ENCODE peak calls at places on chromosomes 13 and 19, in nine cellular contexts. One of them, this sample, is unnamed.
A peak's percentile ranks its signal among the peaks of the same experiment; 100 is the strongest.

GRCh38 chr13:77952737-77953136 is 34.1 kb upstream of the EDNRB start:
- DNase-seq in heart right ventricle: no peak
- DNase-seq in HFF-Myc: no peak
- DNase-seq in Caco-2: no peak
- DNase-seq in neural progenitor cell: no peak
- DNase-seq in AG04449: no peak
- DNase-seq in suprapubic skin: no peak
- DNase-seq in heart left ventricle: no peak
- DNase-seq in stomach: no peak
- DNase-seq in this sample: no peak

GRCh38 chr13:99922631-99923404 is 48.7 kb downstream of the ZIC5 start:
- DNase-seq in heart right ventricle: no peak
- DNase-seq in HFF-Myc: no peak
- DNase-seq in Caco-2: no peak
- DNase-seq in neural progenitor cell: no peak
- DNase-seq in AG04449: no peak
- DNase-seq in suprapubic skin: no peak
- DNase-seq in heart left ventricle: no peak
- DNase-seq in stomach: peak; percentile 78
- DNase-seq in this sample: no peak

GRCh38 chr19:55259540-55260210 is 858 bp upstream of the PPP6R1 start:
- DNase-seq in heart right ventricle: no peak
- DNase-seq in HFF-Myc: no peak
- DNase-seq in Caco-2: no peak
- DNase-seq in neural progenitor cell: no peak
- DNase-seq in AG04449: no peak
- DNase-seq in suprapubic skin: no peak
- DNase-seq in heart left ventricle: peak; percentile 47
- DNase-seq in stomach: no peak
- DNase-seq in this sample: peak; percentile 25

GRCh38 chr13:35994131-35994966 is 136.8 kb downstream of the DCLK1 start:
- DNase-seq in heart right ventricle: peak; percentile 33
- DNase-seq in HFF-Myc: peak; percentile 6
- DNase-seq in Caco-2: no peak
- DNase-seq in neural progenitor cell: no peak
- DNase-seq in AG04449: peak; percentile 84
- DNase-seq in suprapubic skin: no peak
- DNase-seq in heart left ventricle: peak; percentile 72
- DNase-seq in stomach: no peak
- DNase-seq in this sample: no peak

GRCh38 chr19:42360787-42361544 is 29.1 kb downstream of the CNFN start:
- DNase-seq in heart right ventricle: no peak
- DNase-seq in HFF-Myc: no peak
- DNase-seq in Caco-2: no peak
- DNase-seq in neural progenitor cell: peak; percentile 80
- DNase-seq in AG04449: no peak
- DNase-seq in suprapubic skin: no peak
- DNase-seq in heart left ventricle: no peak
- DNase-seq in stomach: no peak
- DNase-seq in this sample: no peak

GRCh38 chr19:347946-348861 is 3.6 kb upstream of the MIER2 start:
- DNase-seq in heart right ventricle: no peak
- DNase-seq in HFF-Myc: no peak
- DNase-seq in Caco-2: peak; percentile 17
- DNase-seq in neural progenitor cell: peak; percentile 31
- DNase-seq in AG04449: no peak
- DNase-seq in suprapubic skin: peak; percentile 45
- DNase-seq in heart left ventricle: no peak
- DNase-seq in stomach: no peak
- DNase-seq in this sample: no peak

GRCh38 chr19:1065606-1066109 is 1.3 kb upstream of the ARHGAP45 start:
- DNase-seq in heart right ventricle: no peak
- DNase-seq in HFF-Myc: no peak
- DNase-seq in Caco-2: peak; percentile 92
- DNase-seq in neural progenitor cell: no peak
- DNase-seq in AG04449: no peak
- DNase-seq in suprapubic skin: no peak
- DNase-seq in heart left ventricle: no peak
- DNase-seq in stomach: no peak
- DNase-seq in this sample: no peak

GRCh38 chr19:39845621-39846175 is 481 bp downstream of the FBL start:
- DNase-seq in heart right ventricle: no peak
- DNase-seq in HFF-Myc: no peak
- DNase-seq in Caco-2: no peak
- DNase-seq in neural progenitor cell: peak; percentile 61
- DNase-seq in AG04449: no peak
- DNase-seq in suprapubic skin: no peak
- DNase-seq in heart left ventricle: peak; percentile 36
- DNase-seq in stomach: no peak
- DNase-seq in this sample: no peak

GRCh38 chr19:53870485-53870844 is 2.8 kb downstream of the MYADM start:
- DNase-seq in heart right ventricle: no peak
- DNase-seq in HFF-Myc: no peak
- DNase-seq in Caco-2: no peak
- DNase-seq in neural progenitor cell: peak; percentile 63
- DNase-seq in AG04449: no peak
- DNase-seq in suprapubic skin: peak; percentile 72
- DNase-seq in heart left ventricle: no peak
- DNase-seq in stomach: peak; percentile 60
- DNase-seq in this sample: no peak

GRCh38 chr13:113586661-113587479 is 2.3 kb downstream of the TFDP1 start:
- DNase-seq in heart right ventricle: no peak
- DNase-seq in HFF-Myc: no peak
- DNase-seq in Caco-2: peak; percentile 30
- DNase-seq in neural progenitor cell: no peak
- DNase-seq in AG04449: no peak
- DNase-seq in suprapubic skin: peak; percentile 38
- DNase-seq in heart left ventricle: no peak
- DNase-seq in stomach: peak; percentile 21
- DNase-seq in this sample: no peak

GRCh38 chr13:113584870-113585671 is 518 bp downstream of the TFDP1 start:
- DNase-seq in heart right ventricle: no peak
- DNase-seq in HFF-Myc: no peak
- DNase-seq in Caco-2: peak; percentile 40
- DNase-seq in neural progenitor cell: peak; percentile 45
- DNase-seq in AG04449: no peak
- DNase-seq in suprapubic skin: peak; percentile 46
- DNase-seq in heart left ventricle: no peak
- DNase-seq in stomach: peak; percentile 24
- DNase-seq in this sample: no peak

GRCh38 chr13:113584205-113584869 is at the start of gene TFDP1:
- DNase-seq in heart right ventricle: peak; percentile 79
- DNase-seq in HFF-Myc: peak; percentile 47
- DNase-seq in Caco-2: peak; percentile 94
- DNase-seq in neural progenitor cell: peak; percentile 92
- DNase-seq in AG04449: no peak
- DNase-seq in suprapubic skin: peak; percentile 68
- DNase-seq in heart left ventricle: peak; percentile 77
- DNase-seq in stomach: peak; percentile 78
- DNase-seq in this sample: peak; percentile 73

GRCh38 chr13:113588394-113589111 is 4.0 kb downstream of the TFDP1 start:
- DNase-seq in heart right ventricle: no peak
- DNase-seq in HFF-Myc: no peak
- DNase-seq in Caco-2: peak; percentile 19
- DNase-seq in neural progenitor cell: no peak
- DNase-seq in AG04449: no peak
- DNase-seq in suprapubic skin: peak; percentile 24
- DNase-seq in heart left ventricle: no peak
- DNase-seq in stomach: peak; percentile 4
- DNase-seq in this sample: no peak

GRCh38 chr13:113585828-113586355 is 1.3 kb downstream of the TFDP1 start:
- DNase-seq in heart right ventricle: no peak
- DNase-seq in HFF-Myc: no peak
- DNase-seq in Caco-2: peak; percentile 5
- DNase-seq in neural progenitor cell: no peak
- DNase-seq in AG04449: no peak
- DNase-seq in suprapubic skin: peak; percentile 34
- DNase-seq in heart left ventricle: no peak
- DNase-seq in stomach: peak; percentile 23
- DNase-seq in this sample: no peak
- TF ChIP-seq CTCF in heart right ventricle: no peak
- TF ChIP-seq CTCF in HFF-Myc: no peak
- TF ChIP-seq CTCF in Caco-2: no peak
- TF ChIP-seq CTCF in neural progenitor cell: no peak
- TF ChIP-seq CTCF in AG04449: no peak
- TF ChIP-seq CTCF in suprapubic skin: no peak
- TF ChIP-seq CTCF in heart left ventricle: no peak
- TF ChIP-seq CTCF in stomach: no peak
- TF ChIP-seq CTCF in this sample: no peak

GRCh38 chr19:6270076-6270745 is 9.6 kb downstream of the MLLT1 start:
- DNase-seq in heart right ventricle: no peak
- DNase-seq in HFF-Myc: no peak
- DNase-seq in Caco-2: no peak
- DNase-seq in neural progenitor cell: no peak
- DNase-seq in AG04449: no peak
- DNase-seq in suprapubic skin: no peak
- DNase-seq in heart left ventricle: no peak
- DNase-seq in stomach: no peak
- DNase-seq in this sample: no peak
- TF ChIP-seq CTCF in heart right ventricle: no peak
- TF ChIP-seq CTCF in HFF-Myc: no peak
- TF ChIP-seq CTCF in Caco-2: no peak
- TF ChIP-seq CTCF in neural progenitor cell: no peak
- TF ChIP-seq CTCF in AG04449: no peak
- TF ChIP-seq CTCF in suprapubic skin: no peak
- TF ChIP-seq CTCF in heart left ventricle: no peak
- TF ChIP-seq CTCF in stomach: no peak
- TF ChIP-seq CTCF in this sample: no peak

GRCh38 chr13:25249001-25249543 is 38.2 kb downstream of the MTMR6 start:
- DNase-seq in heart right ventricle: no peak
- DNase-seq in HFF-Myc: peak; percentile 31
- DNase-seq in Caco-2: no peak
- DNase-seq in neural progenitor cell: peak; percentile 53
- DNase-seq in AG04449: no peak
- DNase-seq in suprapubic skin: no peak
- DNase-seq in heart left ventricle: no peak
- DNase-seq in stomach: no peak
- DNase-seq in this sample: no peak
- TF ChIP-seq CTCF in heart right ventricle: no peak
- TF ChIP-seq CTCF in HFF-Myc: peak; percentile 52
- TF ChIP-seq CTCF in Caco-2: peak; percentile 27
- TF ChIP-seq CTCF in neural progenitor cell: peak; percentile 62
- TF ChIP-seq CTCF in AG04449: peak; percentile 44
- TF ChIP-seq CTCF in suprapubic skin: no peak
- TF ChIP-seq CTCF in heart left ventricle: no peak
- TF ChIP-seq CTCF in stomach: no peak
- TF ChIP-seq CTCF in this sample: no peak

GRCh38 chr13:42628666-42629065 is 54.7 kb downstream of the TNFSF11 start:
- DNase-seq in heart right ventricle: no peak
- DNase-seq in HFF-Myc: no peak
- DNase-seq in Caco-2: no peak
- DNase-seq in neural progenitor cell: no peak
- DNase-seq in AG04449: no peak
- DNase-seq in suprapubic skin: no peak
- DNase-seq in heart left ventricle: no peak
- DNase-seq in stomach: no peak
- DNase-seq in this sample: no peak

GRCh38 chr13:42638101-42638500 is 64.1 kb downstream of the TNFSF11 start:
- DNase-seq in heart right ventricle: no peak
- DNase-seq in HFF-Myc: no peak
- DNase-seq in Caco-2: no peak
- DNase-seq in neural progenitor cell: no peak
- DNase-seq in AG04449: no peak
- DNase-seq in suprapubic skin: no peak
- DNase-seq in heart left ventricle: no peak
- DNase-seq in stomach: no peak
- DNase-seq in this sample: no peak

GRCh38 chr13:42633495-42633894 is 59.5 kb downstream of the TNFSF11 start:
- DNase-seq in heart right ventricle: no peak
- DNase-seq in HFF-Myc: no peak
- DNase-seq in Caco-2: no peak
- DNase-seq in neural progenitor cell: no peak
- DNase-seq in AG04449: no peak
- DNase-seq in suprapubic skin: no peak
- DNase-seq in heart left ventricle: no peak
- DNase-seq in stomach: no peak
- DNase-seq in this sample: no peak
- TF ChIP-seq CTCF in heart right ventricle: no peak
- TF ChIP-seq CTCF in HFF-Myc: no peak
- TF ChIP-seq CTCF in Caco-2: no peak
- TF ChIP-seq CTCF in neural progenitor cell: no peak
- TF ChIP-seq CTCF in AG04449: no peak
- TF ChIP-seq CTCF in suprapubic skin: no peak
- TF ChIP-seq CTCF in heart left ventricle: no peak
- TF ChIP-seq CTCF in stomach: no peak
- TF ChIP-seq CTCF in this sample: no peak

GRCh38 chr13:98325724-98326123 is 148.7 kb upstream of the RNF113B start:
- DNase-seq in heart right ventricle: no peak
- DNase-seq in HFF-Myc: no peak
- DNase-seq in Caco-2: no peak
- DNase-seq in neural progenitor cell: no peak
- DNase-seq in AG04449: no peak
- DNase-seq in suprapubic skin: no peak
- DNase-seq in heart left ventricle: no peak
- DNase-seq in stomach: no peak
- DNase-seq in this sample: no peak

GRCh38 chr13:98328511-98328910 is 151.4 kb upstream of the RNF113B start:
- DNase-seq in heart right ventricle: no peak
- DNase-seq in HFF-Myc: no peak
- DNase-seq in Caco-2: no peak
- DNase-seq in neural progenitor cell: peak; percentile 24
- DNase-seq in AG04449: no peak
- DNase-seq in suprapubic skin: no peak
- DNase-seq in heart left ventricle: no peak
- DNase-seq in stomach: no peak
- DNase-seq in this sample: no peak

GRCh38 chr13:98324105-98324504 is 147.0 kb upstream of the RNF113B start:
- DNase-seq in heart right ventricle: no peak
- DNase-seq in HFF-Myc: no peak
- DNase-seq in Caco-2: no peak
- DNase-seq in neural progenitor cell: no peak
- DNase-seq in AG04449: no peak
- DNase-seq in suprapubic skin: no peak
- DNase-seq in heart left ventricle: no peak
- DNase-seq in stomach: no peak
- DNase-seq in this sample: no peak

GRCh38 chr13:98327326-98328314 is 150.6 kb upstream of the RNF113B start:
- DNase-seq in heart right ventricle: no peak
- DNase-seq in HFF-Myc: no peak
- DNase-seq in Caco-2: peak; percentile 73
- DNase-seq in neural progenitor cell: peak; percentile 91
- DNase-seq in AG04449: peak; percentile 56
- DNase-seq in suprapubic skin: no peak
- DNase-seq in heart left ventricle: no peak
- DNase-seq in stomach: no peak
- DNase-seq in this sample: peak; percentile 19

GRCh38 chr13:98326274-98326673 is 149.2 kb upstream of the RNF113B start:
- DNase-seq in heart right ventricle: no peak
- DNase-seq in HFF-Myc: no peak
- DNase-seq in Caco-2: no peak
- DNase-seq in neural progenitor cell: no peak
- DNase-seq in AG04449: no peak
- DNase-seq in suprapubic skin: no peak
- DNase-seq in heart left ventricle: no peak
- DNase-seq in stomach: no peak
- DNase-seq in this sample: no peak
- TF ChIP-seq CTCF in heart right ventricle: no peak
- TF ChIP-seq CTCF in HFF-Myc: no peak
- TF ChIP-seq CTCF in Caco-2: no peak
- TF ChIP-seq CTCF in neural progenitor cell: no peak
- TF ChIP-seq CTCF in AG04449: no peak
- TF ChIP-seq CTCF in suprapubic skin: no peak
- TF ChIP-seq CTCF in heart left ventricle: no peak
- TF ChIP-seq CTCF in stomach: no peak
- TF ChIP-seq CTCF in this sample: no peak

This sample was measured in endothelial cell.